ENCODE peak calls at places on chromosomes 3 and 15, in four cellular contexts. Q, Z, I and K are unnamed samples.

GRCh38 chr3:158471639-158472294 is 99.2 kb upstream of the MLF1 start:
- DNase-seq in Q (no peak), Z (no peak), I (peak), K (no peak)

GRCh38 chr3:31105438-31106077 is 211.1 kb upstream of the GADL1 start:
- DNase-seq in Q (no peak), Z (no peak), I (peak), K (no peak)

GRCh38 chr15:70241561-70242320 is 144.0 kb upstream of the TLE3 start:
- DNase-seq in Q (no peak), Z (no peak), I (no peak), K (no peak)

GRCh38 chr3:121443456-121443855 is 102.3 kb downstream of the POLQ start:
- DNase-seq in Q (no peak), Z (no peak), I (no peak), K (no peak)

GRCh38 chr15:88032787-88033186 is 223.8 kb downstream of the NTRK3 start:
- DNase-seq in Q (no peak), Z (no peak), I (peak), K (no peak)

GRCh38 chr15:48547305-48547704 is 98.2 kb downstream of the FBN1 start:
- DNase-seq in Q (no peak), Z (no peak), I (peak), K (no peak)

GRCh38 chr3:149576071-149576564 is 81.7 kb downstream of the WWTR1 start:
- DNase-seq in Q (no peak), Z (peak), I (peak), K (no peak)

GRCh38 chr3:114307841-114308228 is 14.0 kb downstream of the TIGIT start:
- DNase-seq in Q (no peak), Z (no peak), I (no peak), K (no peak)

GRCh38 chr3:116339441-116340028 is 105.8 kb downstream of the LSAMP start:
- DNase-seq in Q (peak), Z (no peak), I (peak), K (no peak)

GRCh38 chr3:187684880-187685279 is 14.7 kb upstream of the SST start:
- DNase-seq in Q (no peak), Z (no peak), I (peak), K (no peak)

GRCh38 chr15:62582580-62582979 is 417.5 kb upstream of the C2CD4B start:
- DNase-seq in Q (no peak), Z (no peak), I (no peak), K (no peak)

GRCh38 chr15:66907826-66908502 is 157.4 kb upstream of the SMAD3 start:
- DNase-seq in Q (peak), Z (no peak), I (no peak), K (no peak)

GRCh38 chr15:39427705-39428104 is 153.2 kb upstream of the THBS1 start:
- DNase-seq in Q (peak), Z (no peak), I (no peak), K (no peak)

GRCh38 chr3:161854232-161854771 is 357.7 kb downstream of the OTOL1 start:
- DNase-seq in Q (no peak), Z (peak), I (peak), K (no peak)

GRCh38 chr15:60674704-60675405 is 195.9 kb upstream of the ICE2 start:
- DNase-seq in Q (no peak), Z (no peak), I (peak), K (no peak)

GRCh38 chr15:67178569-67179210 is 75.8 kb downstream of the AAGAB start:
- DNase-seq in Q (no peak), Z (no peak), I (peak), K (no peak)

GRCh38 chr3:153165211-153165815 is 3.3 kb downstream of the RAP2B start:
- DNase-seq in Q (no peak), Z (no peak), I (peak), K (no peak)

GRCh38 chr3:82783188-82783587 is 1021.7 kb upstream of the GBE1 start:
- DNase-seq in Q (no peak), Z (no peak), I (no peak), K (no peak)

GRCh38 chr3:89742546-89742945 is 635.1 kb downstream of the EPHA3 start:
- DNase-seq in Q (no peak), Z (no peak), I (no peak), K (no peak)

GRCh38 chr3:158768361-158768787 is 33.5 kb upstream of the MFSD1 start:
- DNase-seq in Q (peak), Z (peak), I (peak), K (no peak)

GRCh38 chr3:30286007-30286669 is 320.3 kb upstream of the TGFBR2 start:
- DNase-seq in Q (peak), Z (peak), I (peak), K (no peak)

GRCh38 chr3:81352867-81353266 is 408.6 kb downstream of the GBE1 start:
- DNase-seq in Q (no peak), Z (peak), I (peak), K (no peak)

GRCh38 chr3:29319262-29319661 is 38.4 kb downstream of the RBMS3 start:
- DNase-seq in Q (no peak), Z (no peak), I (no peak), K (no peak)

GRCh38 chr3:40829876-40830275 is 305.1 kb downstream of the ZNF621 start:
- DNase-seq in Q (no peak), Z (no peak), I (no peak), K (no peak)

GRCh38 chr3:24981309-24981708 is 446.8 kb upstream of the RARB start:
- DNase-seq in Q (no peak), Z (no peak), I (no peak), K (no peak)

GRCh38 chr15:95132774-95133173 is 901.4 kb downstream of the MCTP2 start:
- DNase-seq in Q (no peak), Z (no peak), I (peak), K (no peak)

GRCh38 chr3:66472313-66473134 is 28.3 kb downstream of the LRIG1 start:
- DNase-seq in Q (no peak), Z (peak), I (peak), K (no peak)

GRCh38 chr3:127588675-127589577 is 1.6 kb downstream of the TPRA1 start:
- DNase-seq in Q (no peak), Z (peak), I (peak), K (no peak)

GRCh38 chr3:197407053-197407452 is 108.6 kb upstream of the DLG1 start:
- DNase-seq in Q (no peak), Z (no peak), I (no peak), K (no peak)

GRCh38 chr3:159902531-159903314 is 85.9 kb upstream of the IL12A start:
- DNase-seq in Q (no peak), Z (no peak), I (no peak), K (peak)

GRCh38 chr15:47773163-47773562 is 55.9 kb downstream of the SEMA6D start:
- DNase-seq in Q (no peak), Z (no peak), I (no peak), K (no peak)

GRCh38 chr3:174844746-174845145 is 14.4 kb upstream of the NAALADL2 start:
- DNase-seq in Q (no peak), Z (no peak), I (no peak), K (no peak)

GRCh38 chr3:53803816-53804545 is 42.2 kb downstream of the CHDH start:
- DNase-seq in Q (no peak), Z (no peak), I (no peak), K (no peak)

GRCh38 chr15:93974804-93975481 is 256.4 kb upstream of the MCTP2 start:
- DNase-seq in Q (no peak), Z (peak), I (peak), K (no peak)

GRCh38 chr3:19911452-19911851 is 22.6 kb downstream of the EFHB start:
- DNase-seq in Q (no peak), Z (no peak), I (no peak), K (no peak)

GRCh38 chr3:9949115-9949514 is 3.1 kb downstream of the PRRT3 start:
- DNase-seq in Q (no peak), Z (no peak), I (no peak), K (no peak)

GRCh38 chr3:72306800-72307341 is 521.9 kb upstream of the PROK2 start:
- DNase-seq in Q (no peak), Z (no peak), I (peak), K (no peak)

GRCh38 chr3:142251951-142252350 is 26.6 kb upstream of the GK5 start:
- DNase-seq in Q (no peak), Z (no peak), I (no peak), K (no peak)

GRCh38 chr3:18988619-18989229 is 159.6 kb upstream of the KCNH8 start:
- DNase-seq in Q (no peak), Z (no peak), I (peak), K (no peak)

DNA sequence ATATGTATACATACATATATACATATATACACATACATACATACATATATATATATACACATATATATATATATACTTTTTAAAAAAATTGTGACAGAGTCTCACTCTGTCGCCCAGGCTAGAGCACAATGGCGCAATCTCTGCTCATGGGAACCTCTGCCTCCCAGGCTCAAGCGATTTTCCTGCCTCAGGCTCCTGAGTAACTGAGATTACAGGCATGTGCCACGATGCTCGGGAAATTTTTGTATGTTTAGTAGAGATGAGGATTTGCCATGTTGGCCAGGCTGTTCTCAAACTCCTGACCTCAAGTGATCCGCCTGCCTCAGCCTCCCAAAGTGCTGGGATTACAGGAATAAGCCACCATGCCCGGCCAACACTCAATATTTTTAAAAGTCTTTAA is 302.5 kb downstream of the UNC13C start:
- DNase-seq in Q (no peak), Z (no peak), I (no peak), K (no peak)
- H3K4me3 ChIP-seq in Q (no peak), Z (no peak), I (no peak), K (no peak)

GRCh38 chr3:134427400-134428111 is 53.3 kb upstream of the AMOTL2 start:
- DNase-seq in Q (no peak), Z (no peak), I (peak), K (peak)

GRCh38 chr3:134430950-134431445 is 54.8 kb downstream of the ANAPC13 start:
- DNase-seq in Q (no peak), Z (no peak), I (no peak), K (no peak)

GRCh38 chr3:134428396-134428795 is 54.1 kb upstream of the AMOTL2 start:
- DNase-seq in Q (no peak), Z (no peak), I (peak), K (no peak)

GRCh38 chr3:134430174-134430573 is 55.6 kb downstream of the ANAPC13 start:
- DNase-seq in Q (no peak), Z (no peak), I (no peak), K (no peak)

GRCh38 chr3:134432236-134432635 is 53.5 kb downstream of the ANAPC13 start:
- DNase-seq in Q (no peak), Z (no peak), I (no peak), K (no peak)
- H3K4me3 ChIP-seq in Q (no peak), Z (no peak), I (no peak), K (no peak)

DNA sequence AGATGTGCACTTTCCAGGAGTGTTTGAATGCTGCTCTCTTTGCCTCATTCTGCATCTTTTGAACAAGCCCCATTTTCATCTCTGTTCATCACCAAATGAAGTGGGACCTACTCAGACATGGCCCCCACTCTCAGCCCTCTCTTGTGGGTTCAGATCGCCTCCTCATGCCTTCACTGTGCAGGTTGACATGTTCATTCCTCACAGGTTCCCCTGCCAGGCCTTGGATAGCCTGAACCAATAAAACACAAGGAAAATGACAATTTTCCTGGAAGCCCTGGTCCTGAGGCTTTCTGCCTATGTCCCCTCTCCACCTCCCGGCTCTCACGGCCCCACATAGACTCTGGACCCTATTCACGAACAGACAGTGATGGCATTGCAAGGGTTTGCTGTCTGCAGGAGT is 17.7 kb downstream of the KLF15 start:
- DNase-seq in Q (no peak), Z (no peak), I (no peak), K (no peak)
- H3K4me3 ChIP-seq in Q (no peak), Z (no peak), I (no peak), K (no peak)

GRCh38 chr15:83204697-83205096 is 2.9 kb downstream of the HDGFL3 start:
- DNase-seq in Q (no peak), Z (no peak), I (no peak), K (no peak)

GRCh38 chr15:83205725-83206324 is 1.8 kb downstream of the HDGFL3 start:
- DNase-seq in Q (no peak), Z (no peak), I (peak), K (no peak)

GRCh38 chr15:83207622-83208356 is at the start of gene HDGFL3:
- DNase-seq in Q (peak), Z (no peak), I (peak), K (no peak)

GRCh38 chr15:83206971-83207621 is 527 bp downstream of the HDGFL3 start:
- DNase-seq in Q (peak), Z (no peak), I (no peak), K (no peak)

DNA sequence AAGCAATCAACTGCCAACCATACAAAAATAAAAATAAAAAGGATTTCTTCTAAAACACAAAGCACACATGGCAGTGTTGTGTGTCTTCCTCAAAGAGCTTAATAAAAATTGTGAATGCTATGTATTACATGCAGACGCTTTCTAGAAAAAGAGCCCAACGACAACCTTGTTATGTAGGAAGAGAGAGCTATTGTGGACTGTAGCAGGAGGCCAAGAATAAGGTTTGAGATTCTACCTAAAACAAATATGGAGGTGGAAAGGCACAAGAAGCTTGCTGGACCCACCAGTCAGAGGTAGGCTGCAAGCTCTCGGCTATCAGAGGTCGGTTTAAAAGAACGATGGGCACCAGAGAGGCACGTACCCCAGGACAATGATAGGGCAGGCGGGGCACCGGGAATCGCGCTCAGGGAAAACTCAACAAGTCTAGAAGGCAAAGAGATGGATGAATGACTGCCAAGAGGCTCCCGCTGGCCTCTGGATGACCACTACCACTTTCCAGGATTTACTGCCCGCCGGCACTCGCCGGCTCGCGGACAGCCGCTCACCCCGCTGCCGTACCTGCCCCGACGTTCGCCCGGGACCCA is 1.1 kb downstream of the HDGFL3 start:
- DNase-seq in Q (no peak), Z (no peak), I (no peak), K (no peak)
- H3K4me3 ChIP-seq in Q (peak), Z (peak), I (peak), K (peak)

GRCh38 chr15:68427366-68427765 is 4.6 kb downstream of the ITGA11 start:
- DNase-seq in Q (no peak), Z (no peak), I (no peak), K (no peak)
- H3K4me3 ChIP-seq in Q (no peak), Z (no peak), I (no peak), K (no peak)

DNA sequence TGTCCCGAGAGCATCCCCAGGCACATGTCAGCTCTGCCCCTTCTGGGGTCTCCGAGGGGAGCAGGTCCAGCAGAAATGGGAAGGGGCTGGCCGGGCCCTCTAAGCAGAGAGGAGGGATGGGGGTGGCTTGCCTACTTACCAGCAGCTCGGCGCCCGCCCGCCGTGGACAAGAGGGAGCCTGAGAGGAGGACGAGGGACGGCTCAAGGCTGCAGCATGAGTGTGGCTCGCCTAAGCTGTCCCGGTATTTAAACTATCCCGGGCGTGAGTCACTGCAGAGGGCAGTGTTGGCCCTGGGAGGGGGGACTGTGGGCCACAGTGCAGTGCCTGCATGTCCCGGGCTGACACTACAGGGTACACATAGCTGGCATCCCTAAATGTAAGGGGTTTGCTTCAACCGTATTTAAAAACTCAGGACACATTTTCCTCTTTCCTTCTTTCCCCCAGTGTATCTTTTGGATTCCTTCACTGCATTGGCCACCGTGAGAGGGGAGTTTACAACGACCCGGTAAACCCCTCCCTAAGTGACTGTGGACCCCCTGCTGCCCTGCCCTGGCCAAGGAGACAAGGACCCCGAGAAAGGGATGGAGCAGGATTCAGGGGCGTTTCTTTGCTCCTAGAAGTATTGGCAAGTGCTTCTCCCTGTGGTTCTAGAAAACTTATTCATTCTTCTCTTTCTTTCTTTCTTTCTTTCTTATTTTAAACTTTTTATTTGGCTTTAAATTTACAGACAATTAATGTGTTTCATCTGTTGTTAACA is at the start of gene LRRC15:
- DNase-seq in Q (no peak), Z (no peak), I (peak), K (no peak)
- H3K4me3 ChIP-seq in Q (no peak), Z (no peak), I (no peak), K (no peak)

GRCh38 chr3:147413712-147414325 is 4.7 kb downstream of the ZIC1 start:
- DNase-seq in Q (no peak), Z (no peak), I (no peak), K (no peak)
- H3K4me3 ChIP-seq in Q (peak), Z (peak), I (no peak), K (no peak)

GRCh38 chr3:177552051-177552450 is 354.8 kb upstream of the TBL1XR1 start:
- DNase-seq in Q (no peak), Z (no peak), I (no peak), K (no peak)

GRCh38 chr3:177551431-177551836 is 354.2 kb upstream of the TBL1XR1 start:
- DNase-seq in Q (no peak), Z (peak), I (no peak), K (no peak)

GRCh38 chr3:177553586-177553985 is 356.3 kb upstream of the TBL1XR1 start:
- DNase-seq in Q (no peak), Z (no peak), I (no peak), K (no peak)

GRCh38 chr3:177554900-177555759 is 357.8 kb upstream of the TBL1XR1 start:
- DNase-seq in Q (peak), Z (no peak), I (peak), K (no peak)

GRCh38 chr3:177553012-177553411 is 355.7 kb upstream of the TBL1XR1 start:
- DNase-seq in Q (no peak), Z (no peak), I (no peak), K (no peak)
- H3K4me3 ChIP-seq in Q (no peak), Z (no peak), I (no peak), K (no peak)